ENCODE peak calls at places on chromosome 9, in five cellular contexts. X is H1, E is H9, O is trophoblast cell, N is mesenchymal stem cell. D is an unnamed sample.

GRCh38 chr9:16637218-16637617 is 233.3 kb downstream of the BNC2 start:
- DNase-seq in E (no peak), O (no peak), X (no peak), N (peak), D (no peak)

GRCh38 chr9:118595719-118596305 is 773.4 kb downstream of the BRINP1 start:
- DNase-seq in O (peak), N (peak), E (peak), X (peak), D (peak)

GRCh38 chr9:91785403-91785917 is 164.6 kb downstream of the ROR2 start:
- DNase-seq in N (no peak), X (no peak), E (no peak), O (no peak), D (no peak)

GRCh38 chr9:133356391-133357091 is at the start of the genes SURF1 and SURF2:
- DNase-seq in X (no peak), O (peak), E (peak), N (peak), D (peak)

GRCh38 chr9:82590845-82591244 is 472.1 kb downstream of the RASEF start:
- DNase-seq in X (no peak), E (no peak), N (no peak), O (no peak), D (no peak)

GRCh38 chr9:127507751-127508648 is 56.7 kb downstream of the LRSAM1 start:
- DNase-seq in N (no peak), O (no peak), X (no peak), E (no peak), D (no peak)

GRCh38 chr9:86925686-86926085 is 21.6 kb downstream of the GAS1 start:
- DNase-seq in X (no peak), O (peak), N (no peak), E (no peak), D (no peak)

GRCh38 chr9:34671307-34671706 is 8.8 kb upstream of the CCL27 start:
- DNase-seq in N (no peak), O (no peak), X (no peak), E (no peak), D (no peak)

GRCh38 chr9:20428976-20429375 is 193.3 kb downstream of the MLLT3 start:
- DNase-seq in X (no peak), N (no peak), E (no peak), O (no peak), D (no peak)

GRCh38 chr9:73565026-73565425 is 413.4 kb downstream of the ANXA1 start:
- DNase-seq in X (no peak), O (no peak), N (no peak), E (no peak), D (no peak)

GRCh38 chr9:17349816-17350215 is 215.0 kb downstream of the CNTLN start:
- DNase-seq in N (peak), X (no peak), E (no peak), O (no peak), D (no peak)

GRCh38 chr9:89052470-89053097 is 61.3 kb downstream of the S1PR3 start:
- DNase-seq in N (no peak), O (no peak), X (no peak), E (no peak), D (no peak)

GRCh38 chr9:25427898-25428297 is 250.3 kb downstream of the TUSC1 start:
- DNase-seq in N (no peak), O (no peak), E (no peak), X (no peak), D (no peak)
- H3K27ac ChIP-seq in N (no peak), O (no peak), E (no peak), X (no peak), D (no peak)

DNA sequence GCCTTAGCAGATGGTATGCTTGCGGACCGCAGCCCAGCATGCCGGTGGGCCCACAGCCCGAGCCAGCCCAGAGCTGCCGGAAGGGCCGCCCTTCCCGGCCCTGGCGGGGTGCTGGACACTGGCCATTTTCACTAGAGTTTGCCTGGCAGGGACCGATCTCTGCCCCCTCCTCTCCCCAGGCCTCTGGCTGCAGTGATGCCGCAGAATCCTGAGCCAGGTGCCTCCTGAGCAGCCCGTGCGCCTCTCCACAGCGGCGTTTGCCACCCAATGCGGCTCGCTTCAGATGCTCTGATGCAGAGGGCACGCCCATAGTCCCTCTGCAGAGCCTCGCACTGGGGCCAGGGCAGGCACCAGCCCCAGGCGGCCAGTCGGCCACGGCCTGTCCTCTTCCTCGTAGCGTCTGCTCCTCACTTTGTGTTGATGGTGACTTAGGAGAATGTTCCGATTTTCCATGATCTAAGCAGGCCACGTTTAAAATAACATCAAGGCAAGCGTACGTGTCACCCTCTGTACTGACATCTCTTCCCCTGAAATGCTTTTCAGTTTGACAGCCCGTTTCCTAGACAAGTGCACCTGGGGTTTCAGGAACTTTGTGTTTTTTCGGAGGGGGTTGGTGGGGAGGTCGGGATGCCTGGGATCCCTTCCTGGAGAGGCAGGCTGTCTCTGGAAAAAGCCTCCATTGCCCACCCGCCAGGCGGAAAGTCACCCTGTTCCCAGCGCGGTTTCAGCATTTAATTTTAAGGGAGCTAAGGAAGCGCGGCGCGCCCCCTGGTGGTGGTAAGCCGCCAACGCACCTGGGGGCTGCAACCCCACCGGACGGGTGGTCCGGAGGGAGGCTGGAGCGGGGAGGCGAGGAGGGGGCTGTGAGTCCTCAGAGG is 29.8 kb upstream of the HMCN2 start:
- DNase-seq in O (peak), E (peak), X (no peak), N (peak), D (peak)
- H2BK12ac ChIP-seq in O (no peak), E (no peak), X (no peak), N (peak), D (no peak)

GRCh38 chr9:33161011-33161588 is 6.0 kb downstream of the B4GALT1 start:
- DNase-seq in O (peak), N (peak), E (no peak), X (no peak), D (peak)
- H3K27ac ChIP-seq in O (peak), N (peak), E (no peak), X (no peak), D (no peak)

GRCh38 chr9:90342607-90343006 is 300.0 kb downstream of the DIRAS2 start:
- DNase-seq in X (no peak), O (no peak), N (no peak), E (no peak), D (no peak)

GRCh38 chr9:90344013-90344412 is 298.6 kb downstream of the DIRAS2 start:
- DNase-seq in E (no peak), X (no peak), N (peak), O (no peak), D (peak)

GRCh38 chr9:90340421-90340820 is 302.2 kb downstream of the DIRAS2 start:
- DNase-seq in N (peak), E (no peak), O (no peak), X (no peak), D (no peak)

GRCh38 chr9:90343360-90343759 is 299.3 kb downstream of the DIRAS2 start:
- DNase-seq in N (peak), X (no peak), O (peak), E (no peak), D (peak)
- H2BK12ac ChIP-seq in N (no peak), X (no peak), O (no peak), E (no peak), D (no peak)

DNA sequence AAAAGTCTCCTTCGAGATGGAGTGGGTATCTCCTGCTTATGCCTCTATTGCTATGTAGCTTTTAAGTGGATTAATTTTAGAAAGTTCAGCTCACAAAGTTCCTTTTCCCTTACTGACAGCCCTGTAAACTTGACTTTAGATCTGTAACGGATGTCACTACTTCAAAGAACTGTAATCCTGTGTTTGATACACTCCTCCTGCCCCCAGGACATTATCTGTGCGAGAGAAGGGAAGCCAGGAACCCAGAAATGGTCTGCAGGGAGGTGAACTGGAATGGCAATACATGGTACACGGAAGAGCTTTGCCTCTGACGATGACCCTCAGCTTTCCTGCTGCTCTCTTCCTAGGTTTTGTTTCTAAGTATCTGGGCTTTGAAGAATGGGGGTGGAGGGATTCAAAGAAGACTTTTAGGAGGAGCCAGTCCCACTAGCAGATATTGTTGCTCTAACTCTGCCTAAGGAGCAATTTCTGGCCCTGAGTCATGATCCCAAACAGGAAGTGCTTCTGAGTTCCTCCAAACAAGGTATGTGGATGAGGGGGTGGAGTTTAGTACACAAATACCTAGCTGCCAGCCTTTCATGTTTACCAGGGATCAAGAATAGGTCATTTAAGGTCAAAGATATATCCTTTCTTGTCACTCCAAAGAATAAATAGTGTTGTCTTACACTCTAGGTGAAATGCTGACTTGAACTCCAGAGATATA is 43.4 kb upstream of the TMC1 start:
- DNase-seq in O (peak), N (peak), X (peak), E (no peak), D (no peak)
- H3K27ac ChIP-seq in O (peak), N (peak), X (no peak), E (no peak), D (no peak)

GRCh38 chr9:117091529-117091928 is 323.3 kb downstream of the ASTN2 start:
- DNase-seq in O (no peak), E (peak), N (no peak), X (peak), D (no peak)

GRCh38 chr9:117084221-117084620 is 330.6 kb downstream of the ASTN2 start:
- DNase-seq in O (no peak), N (no peak), X (no peak), E (no peak), D (no peak)

GRCh38 chr9:117088786-117089185 is 326.1 kb downstream of the ASTN2 start:
- DNase-seq in O (no peak), E (no peak), N (no peak), X (no peak), D (no peak)

GRCh38 chr9:117092582-117092981 is 322.3 kb downstream of the ASTN2 start:
- DNase-seq in E (no peak), O (no peak), X (no peak), N (peak), D (no peak)

DNA sequence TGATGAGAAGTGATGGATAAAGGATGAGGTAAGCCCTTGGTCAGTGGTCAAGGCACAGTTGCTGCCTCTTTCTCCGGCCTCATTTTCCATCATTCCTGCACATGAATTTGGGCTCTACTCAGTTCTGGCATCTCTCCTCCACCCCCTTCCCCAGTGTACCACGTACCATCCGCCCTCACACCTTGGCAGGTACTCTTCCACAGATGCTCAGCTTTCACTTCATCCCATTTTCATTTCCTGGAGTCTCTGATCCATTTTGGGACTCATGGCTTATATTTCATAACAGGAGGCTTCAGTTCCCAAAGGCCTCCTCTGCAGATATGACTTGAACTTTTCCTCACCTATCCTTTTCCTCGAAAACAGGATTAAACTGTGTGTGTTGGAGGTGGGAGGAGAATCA is 326.7 kb downstream of the ASTN2 start:
- DNase-seq in O (no peak), E (no peak), X (no peak), N (no peak), D (no peak)
- H2BK12ac ChIP-seq in O (no peak), E (no peak), X (no peak), N (no peak), D (no peak)

DNA sequence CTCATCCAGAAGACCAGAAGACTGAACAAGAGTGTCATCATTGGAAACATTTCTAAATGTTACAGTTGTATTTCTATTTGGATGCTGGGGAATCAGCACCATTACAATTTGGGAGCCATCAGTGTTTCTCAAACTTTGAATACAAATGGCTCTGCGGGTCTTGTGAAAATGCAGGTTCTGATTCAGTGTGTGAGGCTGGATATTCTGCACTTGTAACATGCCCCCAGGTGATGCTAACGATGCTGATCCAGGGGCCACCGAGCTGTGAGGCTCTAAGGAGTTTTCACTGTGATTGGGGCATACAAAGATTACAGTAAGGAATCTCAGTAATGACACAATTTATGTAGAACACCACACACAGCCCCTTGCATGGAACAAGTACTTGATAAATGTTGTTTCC is 167.7 kb downstream of the ACTL7B start:
- DNase-seq in N (no peak), O (peak), E (no peak), X (no peak), D (no peak)
- H3K27ac ChIP-seq in N (no peak), O (no peak), E (no peak), X (no peak), D (no peak)